ENCODE peak calls at places on chromosomes 13 and 19, in four cellular contexts. M is activated B cell treated with CpG ODN at 0.5 μM for 24 hours, W is BJ, H is HepG2. U is an unnamed sample.

GRCh38 chr13:98528663-98529064 is 48.2 kb downstream of the STK24 start:
- DNase-seq in M (no peak), W (no peak), H (no peak), U (no peak)

GRCh38 chr19:18399008-18399407 is 1.6 kb upstream of the LRRC25 start:
- DNase-seq in M (no peak), W (no peak), H (no peak), U (no peak)

GRCh38 chr19:56639217-56639616 is 3.7 kb upstream of the SMIM17 start:
- DNase-seq in M (no peak), W (no peak), H (no peak), U (no peak)

GRCh38 chr19:4386038-4386782 is 14.1 kb downstream of the SH3GL1 start:
- DNase-seq in M (no peak), W (no peak), H (no peak), U (no peak)

GRCh38 chr19:29942404-29943261 is 594 bp downstream of the URI1 start:
- DNase-seq in M (peak; percentile 75), W (no peak), H (peak; percentile 43), U (peak; percentile 71)

GRCh38 chr19:13212759-13213330 is 62.6 kb downstream of the IER2 start:
- DNase-seq in M (peak; percentile 60), W (no peak), H (peak; percentile 58), U (no peak)

GRCh38 chr13:48050550-48050949 is 13.0 kb downstream of the NUDT15 start:
- DNase-seq in M (no peak), W (no peak), H (no peak), U (no peak)

GRCh38 chr13:39612023-39612637 is 9.1 kb upstream of the LHFPL6 start:
- DNase-seq in M (no peak), W (no peak), H (peak; percentile 58), U (no peak)

GRCh38 chr13:34340534-34340933 is 522.6 kb downstream of the RFC3 start:
- DNase-seq in M (no peak), W (no peak), H (no peak), U (no peak)

GRCh38 chr13:104286566-104287290 is 1220.5 kb upstream of the SLC10A2 start:
- DNase-seq in M (no peak), W (no peak), H (no peak), U (no peak)

GRCh38 chr13:46577656-46578589 is 25.0 kb downstream of the LRCH1 start:
- DNase-seq in M (no peak), W (no peak), H (no peak), U (no peak)

GRCh38 chr13:59677966-59678814 is 485.5 kb downstream of the DIAPH3 start:
- DNase-seq in M (no peak), W (peak; percentile 24), H (peak; percentile 42), U (no peak)

GRCh38 chr13:112774448-112774792 is 84.6 kb downstream of the ATP11A start:
- DNase-seq in M (no peak), W (no peak), H (no peak), U (no peak)

GRCh38 chr13:67554296-67554695 is 324.2 kb upstream of the PCDH9 start:
- DNase-seq in M (no peak), W (no peak), H (no peak), U (no peak)

GRCh38 chr13:51803018-51803417 is 945 bp downstream of the DHRS12 start:
- DNase-seq in M (no peak), W (no peak), H (no peak), U (no peak)

GRCh38 chr13:30804474-30804873 is 69.1 kb downstream of the ALOX5AP start:
- DNase-seq in M (no peak), W (no peak), H (no peak), U (no peak)

GRCh38 chr13:70842062-70842644 is 733.9 kb upstream of the KLHL1 start:
- DNase-seq in M (no peak), W (no peak), H (no peak), U (no peak)

GRCh38 chr19:2250765-2251576 is 1.8 kb downstream of the AMH start:
- DNase-seq in M (no peak), W (no peak), H (no peak), U (no peak)

GRCh38 chr13:101576452-101576851 is 124.0 kb downstream of the ITGBL1 start:
- DNase-seq in M (no peak), W (no peak), H (peak; percentile 46), U (no peak)

GRCh38 chr19:2055871-2056809 is 5.1 kb upstream of the MKNK2 start:
- DNase-seq in M (no peak), W (no peak), H (no peak), U (peak; percentile 69)

GRCh38 chr13:113668491-113668971 is 1.5 kb downstream of the GRK1 start:
- DNase-seq in M (peak; percentile 9), W (no peak), H (no peak), U (peak; percentile 61)

GRCh38 chr13:104937881-104938280 is 1597.6 kb downstream of the EFNB2 start:
- DNase-seq in M (no peak), W (no peak), H (no peak), U (no peak)

GRCh38 chr19:39038098-39038497 is 5.7 kb upstream of the FBXO27 start:
- DNase-seq in M (no peak), W (no peak), H (peak; percentile 61), U (no peak)
- TF ChIP-seq CTCF in M (no peak), W (peak; percentile 35), H (peak; percentile 79), U (no peak)

DNA sequence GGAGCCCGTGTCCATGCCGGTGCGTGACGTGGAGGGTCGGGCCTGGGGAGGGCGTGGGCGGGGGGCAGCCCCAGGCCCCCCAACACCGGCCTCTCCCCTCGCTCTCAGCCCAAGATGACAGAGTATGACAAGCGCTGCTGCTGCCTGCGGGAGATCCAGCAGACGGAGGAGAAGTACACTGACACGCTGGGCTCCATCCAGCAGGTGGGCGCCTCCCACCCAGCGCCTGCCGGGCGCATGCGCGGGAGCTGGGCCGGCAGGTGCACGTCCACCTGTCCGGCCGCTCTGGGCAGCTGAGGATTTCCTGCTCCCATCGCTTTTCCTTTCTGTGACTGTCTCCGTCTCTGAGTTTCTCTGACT is 49.8 kb downstream of the VAV1 start:
- DNase-seq in M (no peak), W (no peak), H (no peak), U (no peak)
- TF ChIP-seq CTCF in M (no peak), W (no peak), H (no peak), U (no peak)

GRCh38 chr19:33225458-33225925 is at the start of gene SLC7A10:
- DNase-seq in M (no peak), W (no peak), H (no peak), U (no peak)
- TF ChIP-seq CTCF in M (no peak), W (no peak), H (no peak), U (no peak)

DNA sequence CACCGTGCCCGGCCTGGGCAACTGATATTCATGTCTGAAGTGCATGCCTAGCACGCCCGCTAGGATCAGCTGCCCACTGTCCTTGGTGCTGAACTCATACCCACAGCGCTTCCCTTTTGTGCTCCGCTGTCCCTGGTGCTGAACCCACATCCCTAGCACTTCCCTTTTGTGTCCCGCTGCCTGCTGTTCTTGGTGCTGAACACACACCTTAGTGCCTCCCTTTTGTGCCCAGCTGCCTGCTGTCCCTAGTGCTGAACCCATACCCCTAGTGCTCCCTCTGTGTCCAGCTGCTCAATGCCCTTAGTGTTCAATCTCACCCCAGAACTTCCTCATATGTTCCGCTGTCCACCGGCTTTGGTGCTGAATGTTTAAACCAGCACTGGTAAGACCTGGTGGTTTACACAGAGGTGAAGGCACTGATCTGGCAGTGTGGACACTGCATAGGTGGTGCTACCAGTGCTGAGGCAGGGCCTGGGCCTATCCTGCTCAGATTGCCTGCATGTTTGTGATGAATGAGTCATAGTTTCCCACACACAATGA is 26.3 kb upstream of the SIGLEC11 start:
- DNase-seq in M (peak; percentile 69), W (peak; percentile 16), H (peak; percentile 87), U (peak; percentile 91)
- TF ChIP-seq CTCF in M (no peak), W (no peak), H (peak; percentile 32), U (peak; percentile 66)

DNA sequence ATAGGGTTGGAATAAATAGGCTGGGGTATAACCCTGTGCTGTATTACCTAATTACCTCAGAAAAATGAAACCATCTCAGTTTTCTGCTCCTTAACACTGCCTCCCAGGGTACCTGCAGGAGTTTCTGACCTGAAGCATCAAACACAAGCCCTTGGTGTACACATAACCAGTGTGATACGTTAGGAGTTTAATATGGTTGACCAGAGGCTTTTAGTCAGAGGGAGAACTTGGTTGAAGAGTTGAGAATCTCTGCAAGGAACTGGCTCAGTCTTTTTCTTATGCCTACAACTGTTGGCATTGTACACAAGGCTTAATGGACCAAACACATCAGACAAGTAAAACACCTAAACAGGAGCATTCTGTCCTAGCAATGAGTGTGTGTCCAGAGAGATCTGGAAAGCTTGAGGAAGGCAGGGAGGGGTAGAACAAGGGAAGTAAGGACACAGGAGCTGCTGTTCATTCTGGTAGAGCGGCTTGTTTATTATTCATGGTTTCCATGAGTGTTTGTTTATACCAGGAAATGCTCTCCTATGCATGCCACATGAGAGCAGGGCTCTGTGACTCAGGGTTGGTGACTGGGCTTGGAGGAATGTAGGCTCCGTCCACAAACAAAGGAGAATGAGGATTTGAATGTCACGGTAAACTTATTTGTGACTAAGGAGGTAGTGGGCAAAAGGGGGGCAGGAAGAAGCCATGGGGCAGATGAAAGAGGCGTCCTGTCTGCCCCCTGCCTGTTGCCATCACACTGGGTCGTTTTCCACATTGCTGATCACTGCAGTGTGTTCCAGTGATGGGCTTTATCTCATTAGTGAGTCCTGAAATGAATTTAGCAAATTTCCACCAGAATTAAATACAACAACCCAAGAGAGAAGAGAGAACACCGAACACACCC is 11.9 kb upstream of the SPATA13 start:
- DNase-seq in M (no peak), W (peak; percentile 98), H (peak; percentile 90), U (no peak)
- TF ChIP-seq CTCF in M (no peak), W (peak; percentile 20), H (peak; percentile 22), U (no peak)

DNA sequence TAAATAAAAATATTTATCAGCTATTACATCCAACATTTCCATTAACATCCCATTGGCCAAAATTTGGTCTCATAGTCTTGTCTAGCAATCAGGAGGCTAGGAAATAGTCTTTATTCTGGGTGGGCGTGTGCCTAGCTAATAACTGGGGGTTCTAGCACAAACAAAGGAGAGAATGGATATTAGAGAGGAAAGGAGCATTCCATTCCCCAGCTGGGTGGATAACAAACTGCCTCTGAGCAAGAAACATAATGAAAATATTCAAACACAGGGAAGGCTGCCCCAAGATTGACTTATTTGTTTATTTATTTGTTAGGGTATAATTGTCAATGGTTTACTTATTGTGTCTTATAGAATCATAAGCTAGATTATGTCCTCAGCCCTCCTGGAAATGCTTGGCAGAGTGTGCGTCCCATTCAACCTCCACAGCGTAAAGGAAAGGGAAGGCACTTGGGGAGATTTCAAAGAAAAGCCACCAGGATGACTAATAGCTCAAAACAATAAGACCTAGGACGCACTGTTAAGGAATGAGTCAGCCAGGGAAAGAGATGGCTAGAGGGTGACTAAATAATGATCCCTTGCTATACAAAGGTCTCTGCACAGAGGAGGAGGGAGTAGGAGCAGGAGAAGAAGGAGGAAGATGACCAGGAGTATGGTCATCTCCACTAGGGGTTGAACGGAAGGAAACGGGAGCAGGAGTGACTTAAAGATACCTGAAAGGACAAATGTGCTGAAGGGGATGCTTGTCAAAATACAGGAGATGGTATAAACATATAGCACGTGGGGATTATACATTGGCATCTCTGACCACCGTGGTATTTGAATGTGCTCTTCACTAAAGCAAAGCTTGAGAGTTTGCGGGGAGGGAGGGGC is 23.5 kb upstream of the USP12 start:
- DNase-seq in M (no peak), W (peak; percentile 63), H (no peak), U (no peak)
- TF ChIP-seq CTCF in M (no peak), W (no peak), H (no peak), U (no peak)